ENCODE peak calls at places on chromosomes 11 and 22, in nine cellular contexts. E is endothelial cell of umbilical vein, L is mesendoderm, B is neural progenitor cell, R is IMR-90, F is neuronal stem cell, W is adipocyte, C is astrocyte, G is K562. H is an unnamed sample.

GRCh38 chr11:122108192-122108799 is 7.7 kb downstream of the BLID start:
- DNase-seq in E (peak), L (peak), B (peak), R (peak), F (peak), W (no peak), C (no peak), G (peak), H (no peak)

GRCh38 chr11:57804466-57804865 is 42.9 kb downstream of the CTNND1 start:
- DNase-seq in E (no peak), L (no peak), B (no peak), R (peak), F (no peak), W (no peak), C (peak), G (no peak), H (peak)

GRCh38 chr22:24040946-24041345 is 29.8 kb downstream of the CABIN1 start:
- DNase-seq in E (no peak), L (no peak), B (no peak), R (no peak), F (no peak), W (no peak), C (no peak), G (no peak), H (no peak)

GRCh38 chr22:41305646-41306045 is 4.3 kb downstream of the ZC3H7B start:
- DNase-seq in E (peak), L (no peak), B (no peak), R (peak), F (no peak), W (peak), C (peak), G (no peak), H (peak)

GRCh38 chr11:17403977-17404759 is 15.7 kb upstream of the KCNJ11 start:
- DNase-seq in E (no peak), L (no peak), B (no peak), R (no peak), F (no peak), W (peak), C (peak), G (no peak), H (peak)

GRCh38 chr11:128525411-128526243 is 61.7 kb downstream of the ETS1 start:
- DNase-seq in E (no peak), L (peak), B (peak), R (peak), F (no peak), W (no peak), C (peak), G (no peak), H (peak)

GRCh38 chr11:119691020-119691666 is 37.9 kb downstream of the NECTIN1 start:
- DNase-seq in E (no peak), L (no peak), B (peak), R (no peak), F (no peak), W (no peak), C (no peak), G (peak), H (no peak)

GRCh38 chr11:75449776-75450175 is 16.8 kb upstream of the KLHL35 start:
- DNase-seq in E (no peak), L (no peak), B (no peak), R (no peak), F (no peak), W (no peak), C (no peak), G (no peak), H (no peak)

GRCh38 chr22:17285661-17286060 is 66.4 kb upstream of the ADA2 start:
- DNase-seq in E (no peak), L (no peak), B (no peak), R (no peak), F (no peak), W (no peak), C (no peak), G (no peak), H (no peak)

GRCh38 chr22:18998998-18999397 is 62.9 kb upstream of the PRODH start:
- DNase-seq in E (no peak), L (peak), B (peak), R (no peak), F (peak), W (no peak), C (no peak), G (peak), H (peak)

GRCh38 chr11:134207538-134208239 is 16.1 kb downstream of the NCAPD3 start:
- DNase-seq in E (peak), L (peak), B (peak), R (no peak), F (no peak), W (peak), C (no peak), G (no peak), H (peak)

GRCh38 chr22:18994780-18995711 is 59.0 kb upstream of the PRODH start:
- DNase-seq in E (no peak), L (peak), B (peak), R (no peak), F (peak), W (no peak), C (no peak), G (peak), H (no peak)

GRCh38 chr22:19478086-19478392 is 954 bp downstream of the UFD1 start:
- DNase-seq in E (no peak), L (no peak), B (no peak), R (no peak), F (no peak), W (peak), C (no peak), G (no peak), H (peak)

GRCh38 chr22:33272866-33273265 is 214.7 kb upstream of the SYN3 start:
- DNase-seq in E (no peak), L (no peak), B (no peak), R (no peak), F (no peak), W (no peak), C (no peak), G (no peak), H (no peak)

GRCh38 chr11:109865558-109866186 is 227.5 kb upstream of the ZC3H12C start:
- DNase-seq in E (no peak), L (peak), B (no peak), R (no peak), F (no peak), W (no peak), C (no peak), G (no peak), H (no peak)

GRCh38 chr22:22952531-22953295 is 65.1 kb downstream of the IGLL5 start:
- DNase-seq in E (no peak), L (no peak), B (no peak), R (no peak), F (no peak), W (no peak), C (no peak), G (no peak), H (no peak)

GRCh38 chr11:61718613-61719302 is 33.7 kb upstream of the MYRF start:
- DNase-seq in E (peak), L (peak), B (peak), R (peak), F (peak), W (peak), C (peak), G (peak), H (peak)

GRCh38 chr22:48957311-48957986 is 870.2 kb downstream of the BRD1 start:
- DNase-seq in E (no peak), L (no peak), B (no peak), R (no peak), F (no peak), W (no peak), C (no peak), G (no peak), H (no peak)

GRCh38 chr22:19429950-19430889 is 1.3 kb downstream of the HIRA start:
- DNase-seq in E (peak), L (peak), B (peak), R (peak), F (no peak), W (peak), C (peak), G (peak), H (peak)

GRCh38 chr22:29195964-29196666 is 9.6 kb upstream of the EMID1 start:
- DNase-seq in E (no peak), L (no peak), B (no peak), R (no peak), F (no peak), W (no peak), C (no peak), G (no peak), H (no peak)

GRCh38 chr22:32546480-32546879 is 71.9 kb downstream of the FBXO7 start:
- DNase-seq in E (no peak), L (peak), B (no peak), R (no peak), F (no peak), W (no peak), C (no peak), G (no peak), H (peak)

GRCh38 chr11:29293825-29294224 is 723.0 kb downstream of the KCNA4 start:
- DNase-seq in E (peak), L (no peak), B (no peak), R (peak), F (no peak), W (peak), C (peak), G (no peak), H (peak)

GRCh38 chr22:39470462-39471335 is 13.9 kb downstream of the MGAT3 start:
- DNase-seq in E (no peak), L (no peak), B (peak), R (no peak), F (no peak), W (no peak), C (no peak), G (peak), H (no peak)

GRCh38 chr22:39994046-39994565 is 648 bp upstream of the FAM83F start:
- DNase-seq in E (no peak), L (no peak), B (no peak), R (peak), F (no peak), W (no peak), C (no peak), G (peak), H (no peak)

DNA sequence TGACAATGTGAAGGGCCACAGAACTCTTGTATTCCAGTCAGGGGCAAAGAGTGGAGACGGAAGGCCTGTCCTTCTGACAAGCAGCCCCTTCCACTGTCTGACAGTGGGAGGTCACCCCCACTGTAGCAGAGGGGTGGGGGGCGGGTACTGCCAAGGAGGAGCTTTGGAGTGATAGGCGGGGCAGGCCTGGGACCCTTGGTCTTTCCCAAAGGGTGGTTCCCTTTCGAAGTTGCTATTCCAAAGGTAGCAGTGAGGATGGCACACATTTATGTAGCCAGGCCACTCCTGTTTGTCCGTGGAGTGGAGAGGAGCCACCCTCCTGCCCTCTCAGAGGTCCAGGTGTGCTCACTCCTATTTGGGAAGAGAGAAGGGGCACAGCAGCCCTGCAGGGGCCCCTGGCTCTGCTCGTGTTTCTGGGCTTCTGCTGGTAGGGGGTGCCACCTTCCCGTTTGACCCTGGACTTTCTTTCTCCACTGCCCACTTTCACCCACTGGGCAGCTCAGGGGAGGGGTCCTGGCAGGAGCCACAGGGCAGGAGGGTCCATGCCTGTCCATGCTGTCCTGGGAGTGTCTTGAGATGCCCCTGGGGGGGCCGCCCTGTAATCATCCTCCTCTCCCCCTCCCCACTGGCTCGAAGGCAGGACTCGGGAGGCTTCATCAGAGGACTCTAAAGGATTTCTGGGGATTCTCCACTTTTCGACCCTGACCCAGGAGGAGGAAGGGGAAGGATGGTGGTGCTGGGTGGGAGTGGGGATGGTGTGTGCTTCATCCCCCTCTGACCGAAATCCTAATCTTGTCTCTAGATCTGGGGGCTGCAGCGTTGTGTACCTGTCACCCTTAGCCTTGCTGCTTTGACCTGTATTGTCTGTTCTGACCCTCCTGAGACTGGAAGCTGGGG is 994 bp downstream of the TAGLN start:
- DNase-seq in E (no peak), L (peak), B (no peak), R (no peak), F (no peak), W (no peak), C (no peak), G (no peak), H (no peak)
- H3K9ac ChIP-seq in E (no peak), L (peak), B (no peak), R (peak), F (peak), W (peak), C (peak), G (peak), H (peak)

DNA sequence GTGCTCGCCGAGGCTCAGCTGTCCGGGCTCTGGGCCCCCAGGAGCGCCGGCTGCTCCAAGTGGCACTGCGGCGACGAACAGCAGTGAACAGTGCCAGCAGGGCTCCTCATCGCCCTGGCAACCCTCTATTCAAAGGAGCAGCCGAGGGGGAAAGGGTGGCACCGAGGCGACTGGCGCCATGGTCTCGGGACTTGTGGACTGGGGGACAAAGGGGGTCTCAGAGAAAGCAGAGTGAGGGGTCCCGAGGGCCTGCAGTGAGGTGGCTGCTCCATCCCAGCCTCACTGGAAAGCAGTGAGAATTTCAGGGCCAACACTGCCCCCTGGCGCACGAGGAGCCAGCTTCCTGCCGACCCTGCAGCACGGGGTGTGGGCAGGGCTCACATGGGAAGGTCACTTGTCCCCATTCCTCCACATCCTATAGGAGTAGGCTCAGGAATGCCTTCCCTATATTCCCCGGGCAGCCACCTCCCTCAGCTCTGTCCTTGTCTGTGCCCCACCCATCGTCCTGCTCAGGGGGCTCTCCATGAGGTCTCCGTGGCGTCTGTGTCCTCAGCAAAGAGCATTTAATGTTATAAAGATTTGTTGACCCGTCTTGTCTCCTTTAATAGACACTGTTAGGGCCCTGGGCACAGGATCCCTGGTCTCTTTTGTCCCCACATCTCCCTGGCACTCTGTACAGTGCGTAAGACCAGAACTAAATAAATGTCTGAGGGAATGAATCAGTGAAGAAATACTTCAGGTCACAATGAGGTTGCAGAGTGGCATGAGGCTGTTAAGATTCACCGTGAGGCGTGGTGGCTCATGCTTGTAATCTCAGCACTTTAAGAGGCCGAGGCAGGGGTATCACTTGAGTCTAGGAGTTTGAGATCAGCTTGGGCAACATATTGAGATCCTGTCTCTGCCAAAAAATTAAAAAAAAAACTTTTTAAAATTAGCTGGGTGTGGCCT is 26.4 kb downstream of the LRFN4 start:
- DNase-seq in E (peak), L (peak), B (peak), R (peak), F (peak), W (peak), C (peak), G (peak), H (peak)
- H3K9ac ChIP-seq in E (no peak), L (no peak), B (no peak), R (peak), F (peak), W (no peak), C (peak), G (peak), H (peak)

GRCh38 chr11:1846453-1846932 is 6.4 kb upstream of the LSP1 start:
- DNase-seq in E (no peak), L (no peak), B (no peak), R (no peak), F (no peak), W (no peak), C (no peak), G (no peak), H (no peak)
- H3K9ac ChIP-seq in E (no peak), L (no peak), B (no peak), R (no peak), F (no peak), W (no peak), C (no peak), G (no peak), H (no peak)

GRCh38 chr11:72805214-72805613 is 9.0 kb upstream of the ATG16L2 start:
- DNase-seq in E (no peak), L (no peak), B (no peak), R (no peak), F (no peak), W (no peak), C (no peak), G (no peak), H (no peak)
- H3K9ac ChIP-seq in E (no peak), L (no peak), B (no peak), R (no peak), F (no peak), W (no peak), C (no peak), G (no peak), H (no peak)

GRCh38 chr11:112797072-112797471 is 164.1 kb upstream of the NCAM1 start:
- DNase-seq in E (no peak), L (peak), B (peak), R (no peak), F (peak), W (no peak), C (no peak), G (no peak), H (no peak)
- H3K9ac ChIP-seq in E (no peak), L (no peak), B (no peak), R (no peak), F (no peak), W (no peak), C (no peak), G (no peak), H (no peak)

DNA sequence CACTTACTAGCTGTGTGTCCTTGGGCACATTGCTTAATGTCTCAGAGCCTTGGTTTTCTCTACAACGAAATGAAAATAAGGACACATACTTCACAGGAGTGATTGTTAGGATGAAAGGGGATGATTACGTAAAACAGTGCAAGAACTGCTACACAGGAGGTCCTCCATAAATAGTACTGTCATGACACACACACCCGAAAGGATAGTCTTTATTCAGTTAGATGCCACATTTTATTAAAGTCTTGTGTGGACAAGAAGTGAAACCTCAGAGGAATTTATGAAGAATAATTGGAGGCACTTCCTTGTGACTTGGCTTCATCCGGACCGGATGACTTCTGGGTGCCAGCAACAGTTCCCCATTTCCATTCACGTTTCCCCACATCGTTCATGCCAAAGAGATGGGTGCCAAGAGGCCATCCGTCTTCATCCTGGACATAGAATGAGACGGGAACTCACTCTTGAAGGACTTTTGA is 67.4 kb upstream of the ATXN10 start:
- DNase-seq in E (no peak), L (no peak), B (no peak), R (peak), F (no peak), W (no peak), C (peak), G (no peak), H (peak)
- H3K9ac ChIP-seq in E (no peak), L (no peak), B (no peak), R (no peak), F (no peak), W (no peak), C (no peak), G (no peak), H (no peak)

GRCh38 chr11:130160460-130161090 is 993 bp downstream of the ST14 start:
- DNase-seq in E (no peak), L (peak), B (peak), R (no peak), F (no peak), W (no peak), C (no peak), G (no peak), H (no peak)

GRCh38 chr11:130159657-130160459 is at the start of gene ST14:
- DNase-seq in E (no peak), L (peak), B (peak), R (no peak), F (no peak), W (peak), C (no peak), G (no peak), H (peak)

GRCh38 chr11:130162733-130163132 is 3.2 kb downstream of the ST14 start:
- DNase-seq in E (no peak), L (no peak), B (no peak), R (no peak), F (no peak), W (no peak), C (no peak), G (no peak), H (peak)

GRCh38 chr11:130163346-130164220 is 4.0 kb downstream of the ST14 start:
- DNase-seq in E (no peak), L (peak), B (no peak), R (no peak), F (no peak), W (no peak), C (no peak), G (peak), H (no peak)

DNA sequence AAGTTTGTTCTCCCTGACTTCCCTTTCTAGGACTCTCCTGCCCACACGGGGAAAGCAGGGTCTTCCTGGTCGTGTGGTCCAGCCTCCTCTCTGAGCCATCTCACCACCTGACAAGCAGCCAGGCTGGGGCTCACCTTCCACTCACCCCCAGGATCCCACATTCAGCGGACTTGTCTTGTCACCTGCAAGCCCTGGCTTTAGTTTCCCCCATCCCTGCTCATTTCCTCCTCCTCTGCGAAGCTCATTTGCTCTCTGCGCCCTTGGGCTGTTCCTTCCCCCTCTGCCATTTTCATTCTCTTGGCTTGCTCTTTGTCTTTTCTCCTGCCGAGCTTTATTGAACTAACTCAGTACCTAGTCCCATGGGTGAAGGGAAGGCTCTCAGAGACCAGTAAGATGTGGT is 1.9 kb downstream of the ST14 start:
- DNase-seq in E (no peak), L (no peak), B (no peak), R (no peak), F (no peak), W (no peak), C (no peak), G (no peak), H (no peak)
- H3K9ac ChIP-seq in E (no peak), L (no peak), B (no peak), R (no peak), F (no peak), W (no peak), C (no peak), G (no peak), H (no peak)

H was measured in GM23248.